ENCODE peak calls at places on chromosomes 3 and 15, in seven cellular contexts. One of them, this sample, is unnamed.

GRCh38 chr3:193982258-193982659 is 153.7 kb upstream of the HES1 start:
- DNase-seq in posterior cingulate gyrus: peak
- DNase-seq in GM12892: no peak
- DNase-seq in choroid plexus epithelial cell: no peak
- DNase-seq in putamen: no peak
- DNase-seq in CD4-positive, CD25-positive, alpha-beta regulatory T cell: no peak
- DNase-seq in lung microvascular endothelial cell: peak
- DNase-seq in this sample: peak

GRCh38 chr15:57456559-57456958 is 80.3 kb downstream of the CGNL1 start:
- DNase-seq in posterior cingulate gyrus: no peak
- DNase-seq in GM12892: no peak
- DNase-seq in choroid plexus epithelial cell: no peak
- DNase-seq in putamen: no peak
- DNase-seq in CD4-positive, CD25-positive, alpha-beta regulatory T cell: no peak
- DNase-seq in lung microvascular endothelial cell: no peak
- DNase-seq in this sample: no peak

GRCh38 chr3:51477360-51477711 is 22.5 kb downstream of the DCAF1 start:
- DNase-seq in posterior cingulate gyrus: no peak
- DNase-seq in GM12892: no peak
- DNase-seq in choroid plexus epithelial cell: no peak
- DNase-seq in putamen: no peak
- DNase-seq in CD4-positive, CD25-positive, alpha-beta regulatory T cell: no peak
- DNase-seq in lung microvascular endothelial cell: no peak
- DNase-seq in this sample: no peak

GRCh38 chr3:160641675-160642330 is 35.2 kb upstream of the ARL14 start:
- DNase-seq in posterior cingulate gyrus: no peak
- DNase-seq in GM12892: no peak
- DNase-seq in choroid plexus epithelial cell: peak
- DNase-seq in putamen: no peak
- DNase-seq in CD4-positive, CD25-positive, alpha-beta regulatory T cell: no peak
- DNase-seq in lung microvascular endothelial cell: peak
- DNase-seq in this sample: no peak

GRCh38 chr3:70554170-70554569 is 241.7 kb upstream of the MDFIC2 start:
- DNase-seq in posterior cingulate gyrus: no peak
- DNase-seq in GM12892: no peak
- DNase-seq in choroid plexus epithelial cell: peak
- DNase-seq in putamen: no peak
- DNase-seq in CD4-positive, CD25-positive, alpha-beta regulatory T cell: no peak
- DNase-seq in lung microvascular endothelial cell: peak
- DNase-seq in this sample: no peak

GRCh38 chr3:45528429-45528828 is 66.1 kb upstream of the LIMD1 start:
- DNase-seq in posterior cingulate gyrus: no peak
- DNase-seq in GM12892: no peak
- DNase-seq in choroid plexus epithelial cell: peak
- DNase-seq in putamen: peak
- DNase-seq in CD4-positive, CD25-positive, alpha-beta regulatory T cell: no peak
- DNase-seq in lung microvascular endothelial cell: no peak
- DNase-seq in this sample: no peak

GRCh38 chr3:106089806-106090205 is 221.0 kb upstream of the CBLB start:
- DNase-seq in posterior cingulate gyrus: no peak
- DNase-seq in GM12892: no peak
- DNase-seq in choroid plexus epithelial cell: no peak
- DNase-seq in putamen: no peak
- DNase-seq in CD4-positive, CD25-positive, alpha-beta regulatory T cell: no peak
- DNase-seq in lung microvascular endothelial cell: no peak
- DNase-seq in this sample: no peak

GRCh38 chr3:58135712-58136543 is 74.8 kb downstream of the DNASE1L3 start:
- DNase-seq in posterior cingulate gyrus: no peak
- DNase-seq in GM12892: no peak
- DNase-seq in choroid plexus epithelial cell: peak
- DNase-seq in putamen: no peak
- DNase-seq in CD4-positive, CD25-positive, alpha-beta regulatory T cell: no peak
- DNase-seq in lung microvascular endothelial cell: no peak
- DNase-seq in this sample: no peak

GRCh38 chr3:117558681-117559080 is 849.1 kb downstream of the TUSC7 start:
- DNase-seq in posterior cingulate gyrus: no peak
- DNase-seq in GM12892: no peak
- DNase-seq in choroid plexus epithelial cell: no peak
- DNase-seq in putamen: no peak
- DNase-seq in CD4-positive, CD25-positive, alpha-beta regulatory T cell: no peak
- DNase-seq in lung microvascular endothelial cell: no peak
- DNase-seq in this sample: no peak

GRCh38 chr3:187976361-187976900 is 177.5 kb upstream of the LPP start:
- DNase-seq in posterior cingulate gyrus: no peak
- DNase-seq in GM12892: no peak
- DNase-seq in choroid plexus epithelial cell: no peak
- DNase-seq in putamen: no peak
- DNase-seq in CD4-positive, CD25-positive, alpha-beta regulatory T cell: no peak
- DNase-seq in lung microvascular endothelial cell: no peak
- DNase-seq in this sample: no peak

GRCh38 chr3:171883893-171884279 is 40.7 kb downstream of the TMEM212 start:
- DNase-seq in posterior cingulate gyrus: no peak
- DNase-seq in GM12892: no peak
- DNase-seq in choroid plexus epithelial cell: no peak
- DNase-seq in putamen: no peak
- DNase-seq in CD4-positive, CD25-positive, alpha-beta regulatory T cell: no peak
- DNase-seq in lung microvascular endothelial cell: no peak
- DNase-seq in this sample: no peak

GRCh38 chr3:119418641-119419040 is 44.8 kb downstream of the TMEM39A start:
- DNase-seq in posterior cingulate gyrus: no peak
- DNase-seq in GM12892: no peak
- DNase-seq in choroid plexus epithelial cell: peak
- DNase-seq in putamen: no peak
- DNase-seq in CD4-positive, CD25-positive, alpha-beta regulatory T cell: no peak
- DNase-seq in lung microvascular endothelial cell: peak
- DNase-seq in this sample: no peak

GRCh38 chr15:42232606-42233005 is 24.5 kb upstream of the VPS39 start:
- DNase-seq in posterior cingulate gyrus: no peak
- DNase-seq in GM12892: no peak
- DNase-seq in choroid plexus epithelial cell: no peak
- DNase-seq in putamen: no peak
- DNase-seq in CD4-positive, CD25-positive, alpha-beta regulatory T cell: no peak
- DNase-seq in lung microvascular endothelial cell: no peak
- DNase-seq in this sample: no peak

GRCh38 chr3:38651153-38651789 is 1.8 kb upstream of the SCN5A start:
- DNase-seq in posterior cingulate gyrus: peak
- DNase-seq in GM12892: peak
- DNase-seq in choroid plexus epithelial cell: peak
- DNase-seq in putamen: peak
- DNase-seq in CD4-positive, CD25-positive, alpha-beta regulatory T cell: peak
- DNase-seq in lung microvascular endothelial cell: peak
- DNase-seq in this sample: peak

GRCh38 chr3:141828487-141829284 is 47.8 kb upstream of the ATP1B3 start:
- DNase-seq in posterior cingulate gyrus: no peak
- DNase-seq in GM12892: no peak
- DNase-seq in choroid plexus epithelial cell: peak
- DNase-seq in putamen: no peak
- DNase-seq in CD4-positive, CD25-positive, alpha-beta regulatory T cell: no peak
- DNase-seq in lung microvascular endothelial cell: no peak
- DNase-seq in this sample: no peak

GRCh38 chr3:100252006-100252405 is 8.8 kb upstream of the TBC1D23 start:
- DNase-seq in posterior cingulate gyrus: no peak
- DNase-seq in GM12892: no peak
- DNase-seq in choroid plexus epithelial cell: no peak
- DNase-seq in putamen: no peak
- DNase-seq in CD4-positive, CD25-positive, alpha-beta regulatory T cell: no peak
- DNase-seq in lung microvascular endothelial cell: no peak
- DNase-seq in this sample: no peak

GRCh38 chr3:112092439-112093179 is 6.4 kb downstream of the C3orf52 start:
- DNase-seq in posterior cingulate gyrus: no peak
- DNase-seq in GM12892: no peak
- DNase-seq in choroid plexus epithelial cell: peak
- DNase-seq in putamen: no peak
- DNase-seq in CD4-positive, CD25-positive, alpha-beta regulatory T cell: no peak
- DNase-seq in lung microvascular endothelial cell: peak
- DNase-seq in this sample: no peak

GRCh38 chr3:171181907-171182690 is 155.6 kb upstream of the SLC2A2 start:
- DNase-seq in posterior cingulate gyrus: no peak
- DNase-seq in GM12892: no peak
- DNase-seq in choroid plexus epithelial cell: peak
- DNase-seq in putamen: no peak
- DNase-seq in CD4-positive, CD25-positive, alpha-beta regulatory T cell: no peak
- DNase-seq in lung microvascular endothelial cell: no peak
- DNase-seq in this sample: no peak

GRCh38 chr15:80984856-80985255 is 4.8 kb downstream of the MESD start:
- DNase-seq in posterior cingulate gyrus: no peak
- DNase-seq in GM12892: no peak
- DNase-seq in choroid plexus epithelial cell: peak
- DNase-seq in putamen: no peak
- DNase-seq in CD4-positive, CD25-positive, alpha-beta regulatory T cell: no peak
- DNase-seq in lung microvascular endothelial cell: no peak
- DNase-seq in this sample: no peak

GRCh38 chr3:49713336-49714105 is 6.0 kb downstream of the AMIGO3 start:
- DNase-seq in posterior cingulate gyrus: no peak
- DNase-seq in GM12892: no peak
- DNase-seq in choroid plexus epithelial cell: no peak
- DNase-seq in putamen: no peak
- DNase-seq in CD4-positive, CD25-positive, alpha-beta regulatory T cell: no peak
- DNase-seq in lung microvascular endothelial cell: no peak
- DNase-seq in this sample: no peak

GRCh38 chr3:71723452-71724170 is 1.6 kb downstream of the EIF4E3 start:
- DNase-seq in posterior cingulate gyrus: no peak
- DNase-seq in GM12892: peak
- DNase-seq in choroid plexus epithelial cell: no peak
- DNase-seq in putamen: no peak
- DNase-seq in CD4-positive, CD25-positive, alpha-beta regulatory T cell: peak
- DNase-seq in lung microvascular endothelial cell: no peak
- DNase-seq in this sample: no peak

GRCh38 chr3:192772495-192772894 is 45.2 kb upstream of the FGF12 start:
- DNase-seq in posterior cingulate gyrus: peak
- DNase-seq in GM12892: no peak
- DNase-seq in choroid plexus epithelial cell: peak
- DNase-seq in putamen: peak
- DNase-seq in CD4-positive, CD25-positive, alpha-beta regulatory T cell: no peak
- DNase-seq in lung microvascular endothelial cell: peak
- DNase-seq in this sample: peak

GRCh38 chr15:101062471-101063171 is 143.5 kb downstream of the LRRK1 start:
- DNase-seq in posterior cingulate gyrus: no peak
- DNase-seq in GM12892: no peak
- DNase-seq in choroid plexus epithelial cell: no peak
- DNase-seq in putamen: no peak
- DNase-seq in CD4-positive, CD25-positive, alpha-beta regulatory T cell: no peak
- DNase-seq in lung microvascular endothelial cell: no peak
- DNase-seq in this sample: no peak

GRCh38 chr3:194231840-194232832 is 96.2 kb downstream of the HES1 start:
- DNase-seq in posterior cingulate gyrus: no peak
- DNase-seq in GM12892: no peak
- DNase-seq in choroid plexus epithelial cell: no peak
- DNase-seq in putamen: no peak
- DNase-seq in CD4-positive, CD25-positive, alpha-beta regulatory T cell: no peak
- DNase-seq in lung microvascular endothelial cell: no peak
- DNase-seq in this sample: no peak

GRCh38 chr15:62560943-62561571 is 396.0 kb upstream of the C2CD4B start:
- DNase-seq in posterior cingulate gyrus: no peak
- DNase-seq in GM12892: no peak
- DNase-seq in choroid plexus epithelial cell: no peak
- DNase-seq in putamen: no peak
- DNase-seq in CD4-positive, CD25-positive, alpha-beta regulatory T cell: no peak
- DNase-seq in lung microvascular endothelial cell: no peak
- DNase-seq in this sample: no peak

GRCh38 chr3:141360888-141361598 is 7.3 kb upstream of the ZBTB38 start:
- DNase-seq in posterior cingulate gyrus: no peak
- DNase-seq in GM12892: no peak
- DNase-seq in choroid plexus epithelial cell: peak
- DNase-seq in putamen: peak
- DNase-seq in CD4-positive, CD25-positive, alpha-beta regulatory T cell: no peak
- DNase-seq in lung microvascular endothelial cell: peak
- DNase-seq in this sample: no peak

GRCh38 chr15:66780172-66780972 is 78.3 kb downstream of the SMAD6 start:
- DNase-seq in posterior cingulate gyrus: no peak
- DNase-seq in GM12892: no peak
- DNase-seq in choroid plexus epithelial cell: peak
- DNase-seq in putamen: no peak
- DNase-seq in CD4-positive, CD25-positive, alpha-beta regulatory T cell: no peak
- DNase-seq in lung microvascular endothelial cell: peak
- DNase-seq in this sample: no peak

GRCh38 chr3:177574232-177574856 is 377.1 kb upstream of the TBL1XR1 start:
- DNase-seq in posterior cingulate gyrus: no peak
- DNase-seq in GM12892: no peak
- DNase-seq in choroid plexus epithelial cell: peak
- DNase-seq in putamen: no peak
- DNase-seq in CD4-positive, CD25-positive, alpha-beta regulatory T cell: no peak
- DNase-seq in lung microvascular endothelial cell: peak
- DNase-seq in this sample: no peak

GRCh38 chr3:47159153-47159552 is 4.8 kb downstream of the SETD2 start:
- DNase-seq in posterior cingulate gyrus: no peak
- DNase-seq in GM12892: no peak
- DNase-seq in choroid plexus epithelial cell: no peak
- DNase-seq in putamen: no peak
- DNase-seq in CD4-positive, CD25-positive, alpha-beta regulatory T cell: no peak
- DNase-seq in lung microvascular endothelial cell: no peak
- DNase-seq in this sample: no peak

GRCh38 chr3:46087871-46088270 is 60.6 kb upstream of the XCR1 start:
- DNase-seq in posterior cingulate gyrus: no peak
- DNase-seq in GM12892: no peak
- DNase-seq in choroid plexus epithelial cell: peak
- DNase-seq in putamen: no peak
- DNase-seq in CD4-positive, CD25-positive, alpha-beta regulatory T cell: no peak
- DNase-seq in lung microvascular endothelial cell: peak
- DNase-seq in this sample: no peak

GRCh38 chr15:80639168-80639555 is 55.9 kb upstream of the ABHD17C start:
- DNase-seq in posterior cingulate gyrus: no peak
- DNase-seq in GM12892: no peak
- DNase-seq in choroid plexus epithelial cell: no peak
- DNase-seq in putamen: no peak
- DNase-seq in CD4-positive, CD25-positive, alpha-beta regulatory T cell: no peak
- DNase-seq in lung microvascular endothelial cell: no peak
- DNase-seq in this sample: no peak

GRCh38 chr3:86229775-86230094 is 761.2 kb downstream of the VGLL3 start:
- DNase-seq in posterior cingulate gyrus: no peak
- DNase-seq in GM12892: no peak
- DNase-seq in choroid plexus epithelial cell: no peak
- DNase-seq in putamen: no peak
- DNase-seq in CD4-positive, CD25-positive, alpha-beta regulatory T cell: no peak
- DNase-seq in lung microvascular endothelial cell: no peak
- DNase-seq in this sample: no peak

GRCh38 chr3:18008706-18009363 is 266.4 kb upstream of the TBC1D5 start:
- DNase-seq in posterior cingulate gyrus: no peak
- DNase-seq in GM12892: no peak
- DNase-seq in choroid plexus epithelial cell: no peak
- DNase-seq in putamen: no peak
- DNase-seq in CD4-positive, CD25-positive, alpha-beta regulatory T cell: no peak
- DNase-seq in lung microvascular endothelial cell: no peak
- DNase-seq in this sample: no peak

GRCh38 chr3:30293621-30294240 is 312.7 kb upstream of the TGFBR2 start:
- DNase-seq in posterior cingulate gyrus: no peak
- DNase-seq in GM12892: no peak
- DNase-seq in choroid plexus epithelial cell: peak
- DNase-seq in putamen: peak
- DNase-seq in CD4-positive, CD25-positive, alpha-beta regulatory T cell: no peak
- DNase-seq in lung microvascular endothelial cell: peak
- DNase-seq in this sample: no peak

This sample was measured in caudate nucleus.